ENCODE peak calls at places on chromosomes 16 and 17, in nine cellular contexts. F is kidney epithelial cell, X is left ventricle myocardium inferior, D is retina, B is esophagus squamous epithelium, S is hippocampal formation, O is ecto neural progenitor cell, J is T-helper 1 cell, M is testis. V is an unnamed sample.

GRCh38 chr17:77887464-77888241 is 70.8 kb upstream of the TNRC6C start:
- DNase-seq in J (peak), D (peak), F (peak), X (peak), B (no peak), S (peak), O (no peak), M (peak), V (peak)

GRCh38 chr17:79088997-79089328 is 14.3 kb downstream of the ENGASE start:
- DNase-seq in X (no peak), O (no peak), M (no peak), J (no peak), D (no peak), S (no peak), B (no peak), F (no peak), V (no peak)

GRCh38 chr17:42315402-42316156 is 27.3 kb downstream of the STAT5A start:
- DNase-seq in J (no peak), X (no peak), O (no peak), M (no peak), F (no peak), S (no peak), D (no peak), B (no peak), V (no peak)

GRCh38 chr17:78808106-78808635 is 26.1 kb upstream of the CYTH1 start:
- DNase-seq in S (no peak), X (no peak), O (no peak), J (no peak), B (no peak), F (no peak), D (no peak), M (no peak), V (no peak)

GRCh38 chr17:45227101-45227591 is 5.5 kb downstream of the FMNL1 start:
- DNase-seq in O (no peak), D (no peak), J (no peak), F (no peak), M (no peak), B (no peak), S (no peak), X (no peak), V (no peak)

GRCh38 chr17:2238432-2239169 is 65.0 kb downstream of the SMG6 start:
- DNase-seq in J (no peak), B (no peak), F (no peak), X (peak), D (peak), O (no peak), M (no peak), S (peak), V (no peak)

GRCh38 chr16:58679763-58680162 is 4.8 kb downstream of the SLC38A7 start:
- DNase-seq in M (no peak), S (no peak), F (no peak), J (no peak), D (no peak), B (no peak), O (no peak), X (no peak), V (no peak)

GRCh38 chr16:85227262-85227923 is 115.1 kb upstream of the CIBAR2 start:
- DNase-seq in B (no peak), M (no peak), J (no peak), S (no peak), F (peak), D (no peak), O (no peak), X (no peak), V (no peak)

GRCh38 chr16:29290631-29291247 is 115.8 kb downstream of the NPIPB11 start:
- DNase-seq in J (peak), F (peak), X (peak), B (peak), D (peak), O (peak), S (peak), M (peak), V (peak)

GRCh38 chr17:45852535-45853297 is 8.0 kb downstream of the SPPL2C start:
- DNase-seq in F (peak), S (peak), J (peak), M (peak), D (peak), B (no peak), O (peak), X (no peak), V (no peak)

GRCh38 chr17:27747462-27748359 is 52.6 kb downstream of the NOS2 start:
- DNase-seq in X (no peak), F (no peak), O (peak), D (no peak), B (no peak), J (no peak), M (no peak), S (no peak), V (no peak)

GRCh38 chr17:78645421-78646295 is 68.5 kb upstream of the DNAH17 start:
- DNase-seq in O (no peak), S (peak), B (peak), D (no peak), X (peak), M (peak), F (no peak), J (no peak), V (peak)

GRCh38 chr16:12205378-12205777 is 228.8 kb downstream of the SNX29 start:
- DNase-seq in S (no peak), D (no peak), B (no peak), M (no peak), X (no peak), F (no peak), J (no peak), O (no peak), V (no peak)

GRCh38 chr16:11097094-11097781 is 152.9 kb downstream of the CLEC16A start:
- DNase-seq in D (no peak), J (no peak), O (no peak), M (no peak), X (no peak), S (no peak), F (no peak), B (no peak), V (no peak)

GRCh38 chr17:77287432-77288068 is 146.8 kb downstream of the SEC14L1 start:
- DNase-seq in J (no peak), M (no peak), O (peak), B (no peak), F (peak), D (peak), S (no peak), X (peak), V (no peak)

GRCh38 chr17:60098578-60098977 is 19.9 kb upstream of the HEATR6 start:
- DNase-seq in M (no peak), S (no peak), B (no peak), X (no peak), D (no peak), J (no peak), F (no peak), O (no peak), V (no peak)

GRCh38 chr16:11639925-11640899 is 28.0 kb upstream of the SNN start:
- DNase-seq in F (peak), S (peak), M (peak), O (no peak), D (peak), J (no peak), X (peak), B (no peak), V (peak)

GRCh38 chr16:4262303-4262835 is 10.5 kb downstream of the TFAP4 start:
- DNase-seq in X (no peak), O (no peak), J (no peak), B (no peak), M (no peak), S (no peak), F (no peak), D (no peak), V (no peak)

GRCh38 chr16:2420035-2420434 is 9.2 kb upstream of the CCNF start:
- DNase-seq in S (no peak), O (no peak), B (no peak), X (no peak), M (no peak), D (no peak), F (no peak), J (no peak), V (no peak)

GRCh38 chr16:87724490-87725291 is 41.1 kb downstream of the KLHDC4 start:
- DNase-seq in O (no peak), B (no peak), S (no peak), F (no peak), J (no peak), D (no peak), X (no peak), M (no peak), V (no peak)

GRCh38 chr17:55159251-55159650 is 105.5 kb upstream of the HLF start:
- DNase-seq in J (no peak), B (no peak), D (no peak), F (no peak), O (no peak), S (no peak), X (no peak), M (no peak), V (no peak)

GRCh38 chr17:63694229-63694973 is 5.5 kb downstream of the LIMD2 start:
- DNase-seq in O (no peak), S (no peak), J (no peak), X (no peak), F (no peak), M (no peak), B (no peak), D (peak), V (no peak)

GRCh38 chr17:27597783-27598320 is 33.1 kb upstream of the LGALS9 start:
- DNase-seq in M (no peak), J (no peak), S (no peak), F (no peak), X (no peak), B (no peak), O (no peak), D (no peak), V (no peak)

GRCh38 chr17:54891176-54891821 is 9.4 kb upstream of the TOM1L1 start:
- DNase-seq in B (no peak), S (no peak), D (peak), J (no peak), M (no peak), O (peak), F (no peak), X (no peak), V (no peak)

GRCh38 chr17:16872836-16873653 is 98.9 kb downstream of the TNFRSF13B start:
- DNase-seq in B (no peak), D (peak), X (no peak), M (peak), J (no peak), O (peak), S (no peak), F (no peak), V (no peak)

GRCh38 chr16:83903739-83904138 is 4.8 kb downstream of the MLYCD start:
- DNase-seq in F (no peak), B (no peak), D (peak), S (no peak), X (peak), J (no peak), M (peak), O (no peak), V (no peak)

GRCh38 chr16:21156767-21157467 is 1.6 kb upstream of the LDAF1 start:
- DNase-seq in J (no peak), B (no peak), O (peak), F (peak), S (peak), X (no peak), D (peak), M (peak), V (no peak)

GRCh38 chr17:2689411-2690164 is 22.0 kb downstream of the CLUH start:
- DNase-seq in B (no peak), J (peak), D (no peak), F (no peak), O (peak), S (no peak), M (peak), X (peak), V (no peak)